ENCODE peak calls at places on chromosomes 2 and 18, in eight cellular contexts. V, T, I, O, G, M, X and A are unnamed samples.

GRCh38 chr2:110669079-110669478 is 8.8 kb downstream of the BUB1 start:
- DNase-seq in V (no peak), T (no peak), I (no peak), O (no peak), G (no peak), M (no peak), X (no peak), A (no peak)

GRCh38 chr2:86147793-86148192 is 41.8 kb downstream of the PTCD3 start:
- DNase-seq in V (no peak), T (no peak), I (no peak), O (no peak), G (no peak), M (no peak), X (no peak), A (no peak)

GRCh38 chr2:84458436-84459027 is 548 bp downstream of the SUCLG1 start:
- DNase-seq in V (no peak), T (peak; percentile 23), I (no peak), O (peak; percentile 12), G (no peak), M (peak; percentile 26), X (peak; percentile 30), A (peak; percentile 17)

GRCh38 chr2:218217366-218218309 is 649 bp downstream of the ARPC2 start:
- DNase-seq in V (peak; percentile 59), T (peak; percentile 61), I (peak; percentile 77), O (peak; percentile 45), G (peak; percentile 79), M (peak; percentile 45), X (peak; percentile 76), A (peak; percentile 65)

GRCh38 chr2:64862623-64863022 is 126.6 kb upstream of the SLC1A4 start:
- DNase-seq in V (no peak), T (no peak), I (no peak), O (peak; percentile 35), G (no peak), M (no peak), X (no peak), A (no peak)

GRCh38 chr18:4391859-4392258 is 63.2 kb downstream of the DLGAP1 start:
- DNase-seq in V (no peak), T (no peak), I (no peak), O (no peak), G (no peak), M (no peak), X (no peak), A (no peak)

GRCh38 chr2:101446869-101447268 is 28.0 kb downstream of the RFX8 start:
- DNase-seq in V (no peak), T (no peak), I (no peak), O (peak; percentile 87), G (no peak), M (peak; percentile 47), X (no peak), A (no peak)

GRCh38 chr2:27954771-27955384 is 64.3 kb downstream of the BABAM2 start:
- DNase-seq in V (no peak), T (peak; percentile 18), I (no peak), O (peak; percentile 92), G (peak; percentile 63), M (peak; percentile 99), X (peak; percentile 38), A (no peak)

GRCh38 chr2:22904126-22904684 is 480.8 kb upstream of the KLHL29 start:
- DNase-seq in V (peak; percentile 38), T (peak; percentile 54), I (no peak), O (no peak), G (peak; percentile 50), M (peak; percentile 4), X (peak; percentile 62), A (peak; percentile 72)

GRCh38 chr18:34709104-34709503 is 994 bp upstream of the DTNA start:
- DNase-seq in V (no peak), T (peak; percentile 7), I (no peak), O (peak; percentile 81), G (peak; percentile 55), M (peak; percentile 87), X (no peak), A (no peak)

GRCh38 chr18:34709631-34710429 is at the start of gene DTNA:
- DNase-seq in V (no peak), T (peak; percentile 6), I (no peak), O (peak; percentile 81), G (no peak), M (peak; percentile 95), X (peak; percentile 71), A (peak; percentile 69)

GRCh38 chr18:34704823-34705222 is 5.3 kb upstream of the DTNA start:
- DNase-seq in V (no peak), T (no peak), I (no peak), O (no peak), G (no peak), M (no peak), X (no peak), A (no peak)

GRCh38 chr18:34710430-34711386 is 610 bp downstream of the DTNA start:
- DNase-seq in V (no peak), T (no peak), I (no peak), O (no peak), G (no peak), M (peak; percentile 74), X (peak; percentile 47), A (no peak)

GRCh38 chr18:34707670-34708069 is 2.4 kb upstream of the DTNA start:
- DNase-seq in V (no peak), T (no peak), I (no peak), O (peak; percentile 92), G (peak; percentile 54), M (peak; percentile 93), X (peak; percentile 77), A (peak; percentile 68)
- H3K4me3 ChIP-seq in V (no peak overlapping the region), T (no peak overlapping the region), I (no peak overlapping the region), O (no peak overlapping the region), G (peak overlapping the region; percentile 32), M (no peak overlapping the region), X (no peak overlapping the region), A (no peak overlapping the region)

DNA sequence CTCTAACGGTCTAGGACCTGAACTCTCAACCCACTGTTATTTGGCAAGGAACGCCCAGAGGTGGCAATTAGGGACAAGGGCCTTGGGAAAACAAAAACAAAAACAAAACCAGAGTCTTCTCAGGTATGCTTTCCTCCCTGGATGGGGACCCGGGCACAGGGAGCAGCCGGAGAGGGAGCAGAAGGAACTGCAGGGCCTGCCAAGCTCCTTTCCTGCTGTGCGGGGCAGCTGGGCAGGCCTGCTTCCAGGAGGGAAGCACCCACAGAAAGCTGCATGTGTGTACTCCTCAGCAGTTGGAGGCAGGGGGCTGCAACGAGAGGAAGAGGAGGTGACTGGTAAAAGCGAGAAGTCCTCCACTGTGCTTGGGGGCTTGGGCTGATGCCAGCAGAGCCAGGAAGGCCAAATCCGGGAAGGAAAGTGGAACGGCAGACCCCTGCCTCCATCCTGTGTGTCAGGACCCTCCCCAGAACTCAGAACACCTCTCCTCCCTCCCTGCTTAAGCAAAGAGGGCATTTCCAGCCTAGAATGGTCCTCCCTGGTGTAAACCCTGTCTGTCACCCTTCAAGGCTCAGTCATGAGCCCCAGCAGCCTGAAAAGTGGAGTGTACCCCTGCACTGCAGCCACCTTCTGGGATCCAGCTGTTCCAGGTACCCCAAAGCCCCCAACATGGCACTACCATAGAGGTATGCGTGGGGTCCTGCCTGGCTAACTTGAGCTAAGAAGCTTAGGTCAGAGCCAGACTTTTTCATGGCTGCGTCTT is 56.3 kb downstream of the DNMT3A start:
- DNase-seq in V (no peak), T (no peak), I (no peak), O (no peak), G (no peak), M (no peak), X (no peak), A (no peak)
- H3K4me1 ChIP-seq in V (peaks cover 24% of the 10 kb centered on the region), T (no peaks in the 10 kb centered on the region), I (peaks cover 47% of the 10 kb centered on the region), O (no peaks in the 10 kb centered on the region), G (peaks cover 9% of the 10 kb centered on the region), M (peaks cover 12% of the 10 kb centered on the region), X (no peaks in the 10 kb centered on the region), A (no peaks in the 10 kb centered on the region)

DNA sequence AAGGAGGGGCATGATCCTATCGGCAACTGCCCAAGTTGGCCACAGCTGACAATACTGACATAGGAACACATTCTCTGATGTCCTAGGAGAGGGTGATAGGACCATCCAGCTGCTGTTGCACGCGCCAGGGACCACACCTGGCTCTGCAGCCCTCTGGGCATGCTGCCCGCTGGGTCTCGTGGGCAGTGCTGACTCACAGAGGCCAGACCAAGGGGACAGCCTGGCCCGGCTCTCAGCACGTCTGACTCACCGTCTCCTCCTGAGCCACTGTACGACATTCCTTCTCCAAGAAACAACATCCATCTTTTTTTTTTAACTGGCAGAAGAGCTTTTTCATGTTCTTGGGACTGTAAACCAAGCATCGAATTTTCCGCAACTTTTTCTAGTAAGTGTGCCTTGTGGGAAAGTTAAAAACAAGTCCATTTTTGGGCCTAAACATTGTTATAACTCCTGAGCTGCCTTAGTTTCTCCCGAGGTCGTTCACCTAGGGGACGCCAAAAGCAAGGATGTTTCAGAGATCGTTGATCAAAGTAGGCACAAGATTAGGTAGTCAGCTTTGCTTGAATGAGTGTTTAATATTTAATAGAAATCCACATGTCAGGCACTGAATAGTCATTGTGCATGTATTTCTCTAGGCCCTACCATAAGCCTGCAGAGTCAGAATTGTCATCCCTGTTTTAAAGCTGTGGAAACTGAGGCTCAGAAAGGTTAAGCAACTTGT is 100.3 kb downstream of the TTC32 start:
- DNase-seq in V (peak; percentile 82), T (no peak), I (no peak), O (peak; percentile 94), G (peak; percentile 97), M (peak; percentile 96), X (peak; percentile 82), A (no peak)
- H3K4me3 ChIP-seq in V (no peak overlapping the region), T (no peak overlapping the region), I (no peak overlapping the region), O (no peak overlapping the region), G (no peak overlapping the region), M (no peak overlapping the region), X (no peak overlapping the region), A (no peak overlapping the region)

DNA sequence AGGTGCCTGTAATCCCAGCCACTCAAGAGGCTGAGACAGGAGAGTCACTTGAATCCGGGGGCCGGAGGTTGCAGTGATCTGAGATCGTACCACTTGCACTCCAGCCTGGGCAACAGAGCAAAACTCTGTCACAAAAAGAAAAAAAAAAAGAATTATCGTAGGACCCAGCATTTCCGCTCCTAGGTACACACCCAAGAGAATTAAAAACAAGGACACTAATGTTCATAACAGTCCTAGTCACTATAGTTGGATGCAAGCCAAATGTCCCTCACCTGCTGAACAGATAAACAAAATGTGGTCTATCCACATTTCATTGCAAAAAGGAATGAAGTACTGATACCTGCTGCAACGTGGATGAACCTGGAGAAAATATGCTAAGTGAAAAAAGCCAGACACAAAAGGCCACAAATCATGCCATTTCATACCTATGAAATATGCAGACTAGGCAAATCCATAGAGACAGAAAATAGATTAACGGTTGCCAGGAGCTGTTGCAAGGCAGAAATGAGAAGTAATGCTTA is 21.2 kb downstream of the ADRA2B start:
- DNase-seq in V (peak; percentile 22), T (no peak), I (no peak), O (no peak), G (no peak), M (no peak), X (no peak), A (no peak)
- H3K4me1 ChIP-seq in V (peaks cover 33% of the 10 kb centered on the region), T (no peaks in the 10 kb centered on the region), I (no peaks in the 10 kb centered on the region), O (peaks cover 4% of the 10 kb centered on the region), G (peaks cover 8% of the 10 kb centered on the region), M (peaks cover 22% of the 10 kb centered on the region), X (no peaks in the 10 kb centered on the region), A (peaks cover 30% of the 10 kb centered on the region)

GRCh38 chr2:196420143-196420542 is 219.4 kb upstream of the CCDC150 start:
- DNase-seq in V (no peak), T (no peak), I (no peak), O (no peak), G (no peak), M (no peak), X (no peak), A (no peak)
- H3K4me3 ChIP-seq in V (no peak overlapping the region), T (no peak overlapping the region), I (no peak overlapping the region), O (no peak overlapping the region), G (no peak overlapping the region), M (no peak overlapping the region), X (no peak overlapping the region), A (no peak overlapping the region)